ENCODE peak calls at places on chromosome 11, in four cellular contexts. C is GM10248, N is A549, H is pancreas. S is an unnamed sample.

GRCh38 chr11:35099278-35100018 is 39.5 kb upstream of the CD44 start:
- DNase-seq in N (no peak), H (no peak), C (no peak), S (no peak)

GRCh38 chr11:125932301-125932700 is 13.5 kb upstream of the VSIG10L2 start:
- DNase-seq in N (no peak), C (no peak), H (no peak), S (no peak)

GRCh38 chr11:80024119-80024518 is 583.3 kb upstream of the TENM4 start:
- DNase-seq in C (no peak), H (no peak), N (no peak), S (no peak)

GRCh38 chr11:77201370-77201769 is 73.3 kb downstream of the MYO7A start:
- DNase-seq in H (no peak), N (no peak), C (no peak), S (no peak)

GRCh38 chr11:120400564-120401364 is 64.6 kb downstream of the ARHGEF12 start:
- DNase-seq in H (peak; percentile 28), N (peak; percentile 66), C (no peak), S (no peak)

GRCh38 chr11:10638285-10638684 is 55.3 kb downstream of the IRAG1 start:
- DNase-seq in H (no peak), N (no peak), C (no peak), S (no peak)

GRCh38 chr11:61042961-61043540 is 59.2 kb upstream of the CD5 start:
- DNase-seq in N (no peak), C (no peak), H (no peak), S (no peak)

GRCh38 chr11:78715639-78716311 is 141.1 kb upstream of the NARS2 start:
- DNase-seq in C (peak; percentile 56), H (peak; percentile 54), N (peak; percentile 65), S (peak; percentile 72)

GRCh38 chr11:76878014-76878413 is 17.3 kb downstream of the ACER3 start:
- DNase-seq in H (no peak), C (no peak), N (no peak), S (no peak)

GRCh38 chr11:115470928-115471327 is 33.3 kb downstream of the CADM1 start:
- DNase-seq in N (no peak), C (no peak), H (no peak), S (no peak)

GRCh38 chr11:119739975-119740374 is 11.0 kb upstream of the NECTIN1 start:
- DNase-seq in C (no peak), H (peak; percentile 89), N (no peak), S (no peak)

GRCh38 chr11:64114231-64114630 is 51.7 kb downstream of the MACROD1 start:
- DNase-seq in H (no peak), N (no peak), C (no peak), S (no peak)

GRCh38 chr11:76781861-76782500 is 1.2 kb upstream of the TSKU start:
- DNase-seq in H (no peak), N (no peak), C (no peak), S (no peak)

GRCh38 chr11:13638436-13638835 is 30.0 kb upstream of the FAR1 start:
- DNase-seq in H (no peak), C (no peak), N (no peak), S (no peak)

GRCh38 chr11:20158597-20159257 is 1.5 kb downstream of the DBX1 start:
- DNase-seq in N (peak; percentile 28), H (peak; percentile 73), C (peak; percentile 44), S (peak; percentile 91)

GRCh38 chr11:117713676-117714075 is 83.3 kb downstream of the DSCAML1 start:
- DNase-seq in N (no peak), H (no peak), C (no peak), S (peak; percentile 44)

GRCh38 chr11:134543144-134544044 is 131.4 kb upstream of the B3GAT1 start:
- DNase-seq in N (no peak), H (no peak), C (no peak), S (no peak)

GRCh38 chr11:120516461-120517389 is 5.2 kb downstream of the GRIK4 start:
- DNase-seq in H (no peak), C (no peak), N (no peak), S (peak; percentile 34)

GRCh38 chr11:72519220-72519881 is 85.0 kb upstream of the CLPB start:
- DNase-seq in H (no peak), C (no peak), N (no peak), S (no peak)

GRCh38 chr11:1234771-1235614 is 12.1 kb downstream of the MUC5B start:
- DNase-seq in H (no peak), C (no peak), N (no peak), S (peak; percentile 1)

GRCh38 chr11:69167916-69168691 is 12.4 kb downstream of the SMIM38 start:
- DNase-seq in C (no peak), H (no peak), N (peak; percentile 45), S (no peak)

GRCh38 chr11:47186937-47187681 is 875 bp upstream of the PACSIN3 start:
- DNase-seq in C (peak; percentile 55), N (peak; percentile 75), H (peak; percentile 74), S (peak; percentile 68)

GRCh38 chr11:77191823-77192495 is 63.9 kb downstream of the MYO7A start:
- DNase-seq in C (peak; percentile 46), N (peak; percentile 94), H (peak; percentile 93), S (peak; percentile 82)

GRCh38 chr11:47918882-47919495 is 61.4 kb upstream of the PTPRJ start:
- DNase-seq in N (no peak), C (no peak), H (no peak), S (no peak)

GRCh38 chr11:122440783-122441701 is 214.5 kb upstream of the UBASH3B start:
- DNase-seq in N (peak; percentile 29), C (no peak), H (no peak), S (peak; percentile 32)

GRCh38 chr11:69683764-69684333 is 8.7 kb upstream of the LTO1 start:
- DNase-seq in N (peak; percentile 64), H (no peak), C (no peak), S (peak; percentile 34)

GRCh38 chr11:111977141-111978027 is 40.2 kb downstream of the DIXDC1 start:
- DNase-seq in N (no peak), C (peak; percentile 58), H (peak; percentile 58), S (peak; percentile 76)

GRCh38 chr11:16737860-16738197 is 618 bp upstream of the C11orf58 start:
- DNase-seq in N (no peak), C (no peak), H (no peak), S (no peak)

GRCh38 chr11:111733655-111734088 is 32.5 kb downstream of the PPP2R1B start:
- DNase-seq in C (no peak), H (no peak), N (no peak), S (no peak)

GRCh38 chr11:64314146-64314804 is 3.1 kb downstream of the TRMT112 start:
- DNase-seq in C (no peak), H (no peak), N (peak; percentile 41), S (no peak)

GRCh38 chr11:128232588-128232987 is 354.8 kb downstream of the ETS1 start:
- DNase-seq in H (no peak), N (no peak), C (no peak), S (no peak)

GRCh38 chr11:115612331-115612730 is 108.1 kb upstream of the CADM1 start:
- DNase-seq in N (no peak), C (no peak), H (no peak), S (no peak)

GRCh38 chr11:98107736-98108135 is 913.0 kb upstream of the CNTN5 start:
- DNase-seq in C (no peak), H (no peak), N (no peak), S (no peak)

GRCh38 chr11:12083380-12083779 is 27.0 kb upstream of the MICAL2 start:
- DNase-seq in C (no peak), N (no peak), H (no peak), S (no peak)
- TF ChIP-seq CTCF in C (no peak), N (peak; percentile 10), H (no peak), S (no peak)

DNA sequence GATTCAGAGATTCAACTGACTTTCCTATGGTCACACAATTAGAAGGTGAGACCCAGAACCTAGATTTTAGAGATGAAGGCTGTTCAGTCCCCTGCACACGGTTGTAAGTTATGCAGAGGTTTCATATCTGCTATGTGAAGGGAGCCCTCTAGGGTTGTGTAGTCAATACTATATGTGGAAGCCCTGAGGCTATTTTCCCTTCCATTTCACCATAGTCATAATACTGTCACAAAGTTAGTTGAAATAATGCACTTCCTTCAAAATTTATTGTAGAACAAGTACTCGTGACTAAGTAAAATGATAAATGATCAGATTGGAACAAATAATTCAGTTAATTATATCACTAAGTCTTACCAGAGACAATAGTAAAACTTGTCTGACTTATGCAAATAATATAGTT is 48.8 kb downstream of the ENDOD1 start:
- DNase-seq in N (no peak), C (peak; percentile 54), H (no peak), S (no peak)
- TF ChIP-seq CTCF in N (no peak), C (peak; percentile 48), H (no peak), S (no peak)

DNA sequence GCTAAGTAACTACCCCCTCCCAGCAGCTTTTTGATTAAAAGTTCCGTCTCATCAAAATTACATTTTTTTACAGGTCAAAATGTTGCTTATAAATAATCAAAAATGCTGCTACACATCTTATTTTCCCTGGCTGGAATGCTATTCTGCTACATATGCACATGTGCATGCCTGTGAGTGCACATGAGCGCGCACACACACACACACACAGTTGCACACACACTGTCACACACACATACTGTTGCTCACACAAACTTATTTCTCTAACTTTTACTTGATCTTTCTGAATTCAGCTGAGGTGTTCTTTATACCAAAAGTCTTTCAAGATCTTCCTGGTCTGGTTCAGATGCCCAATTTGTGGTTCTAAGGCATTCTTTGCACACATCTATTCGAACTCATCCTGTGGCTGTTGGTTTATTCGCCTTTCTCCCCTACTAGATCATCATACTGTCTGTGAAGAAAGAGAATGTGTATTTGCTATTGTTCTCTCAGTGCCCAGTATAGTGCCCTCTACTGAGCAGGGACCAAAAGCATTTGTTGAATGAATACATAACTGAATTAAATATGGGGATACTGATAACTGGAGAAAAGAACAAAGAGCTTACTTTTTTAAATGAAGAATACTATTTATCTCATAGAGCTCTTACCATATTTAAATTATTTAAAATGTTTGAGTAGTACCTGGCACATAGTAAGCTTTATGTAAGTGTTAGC is 68.1 kb upstream of the CCDC179 start:
- DNase-seq in H (no peak), C (no peak), N (peak; percentile 4), S (no peak)
- TF ChIP-seq CTCF in H (no peak), C (no peak), N (no peak), S (no peak)

GRCh38 chr11:6941970-6942369 is 15.7 kb downstream of the ZNF215 start:
- DNase-seq in H (no peak), N (no peak), C (no peak), S (no peak)
- TF ChIP-seq CTCF in H (no peak), N (no peak), C (no peak), S (no peak)

GRCh38 chr11:86861810-86862209 is 61.5 kb downstream of the PRSS23 start:
- DNase-seq in C (no peak), H (no peak), N (peak; percentile 11), S (no peak)
- TF ChIP-seq CTCF in C (no peak), H (no peak), N (peak; percentile 11), S (no peak)

GRCh38 chr11:130913268-130913667 is 3.0 kb downstream of the SNX19 start:
- DNase-seq in C (no peak), H (no peak), N (no peak), S (no peak)
- TF ChIP-seq CTCF in C (no peak), H (no peak), N (no peak), S (no peak)